ENCODE peak calls at places on chromosomes 4 and X, in four cellular contexts. X is fibroblast of villous mesenchyme, D is osteocyte, C is left ventricle myocardium inferior. N is an unnamed sample.

GRCh38 chrX:95383778-95384177 is 1300.9 kb upstream of the DIAPH2 start:
- DNase-seq in X (no peak), D (no peak), C (no peak), N (no peak)

GRCh38 chr4:40870076-40870624 is 120.4 kb downstream of the NSUN7 start:
- DNase-seq in X (no peak), D (no peak), C (no peak), N (no peak)

GRCh38 chrX:30791296-30792278 is 97.5 kb downstream of the TAB3 start:
- DNase-seq in X (no peak), D (peak; percentile 70), C (no peak), N (no peak)

GRCh38 chrX:129115104-129115503 is 408.2 kb downstream of the SMARCA1 start:
- DNase-seq in X (peak; percentile 17), D (no peak), C (no peak), N (no peak)

GRCh38 chr4:65668201-65669007 is 1.9 kb downstream of the EPHA5 start:
- DNase-seq in X (peak; percentile 13), D (peak; percentile 86), C (no peak), N (no peak)

GRCh38 chr4:15213415-15213814 is 211.1 kb downstream of the CPEB2 start:
- DNase-seq in X (no peak), D (no peak), C (no peak), N (no peak)

GRCh38 chr4:16110906-16111305 is 27.1 kb upstream of the PROM1 start:
- DNase-seq in X (no peak), D (no peak), C (no peak), N (no peak)

GRCh38 chr4:40173470-40173875 is 23.4 kb upstream of the RHOH start:
- DNase-seq in X (peak; percentile 10), D (no peak), C (no peak), N (no peak)

GRCh38 chr4:55256787-55257186 is 89.3 kb upstream of the SRD5A3 start:
- DNase-seq in X (no peak), D (no peak), C (no peak), N (no peak)

GRCh38 chr4:181559637-181560036 is 683.6 kb upstream of the TENM3 start:
- DNase-seq in X (no peak), D (no peak), C (no peak), N (no peak)

GRCh38 chr4:59971952-59972351 is 1228.2 kb upstream of the ADGRL3 start:
- DNase-seq in X (no peak), D (no peak), C (no peak), N (no peak)

GRCh38 chr4:37908488-37909343 is 17.8 kb downstream of the TBC1D1 start:
- DNase-seq in X (peak; percentile 58), D (no peak), C (no peak), N (no peak)

GRCh38 chrX:120672389-120672788 is 42.5 kb upstream of the C1GALT1C1 start:
- DNase-seq in X (peak; percentile 74), D (no peak), C (peak; percentile 27), N (no peak)

GRCh38 chr4:27084685-27085356 is 224.2 kb downstream of the STIM2 start:
- DNase-seq in X (peak; percentile 3), D (peak; percentile 34), C (peak; percentile 24), N (peak; percentile 28)

GRCh38 chr4:186771624-186772023 is 48.0 kb upstream of the FAT1 start:
- DNase-seq in X (peak; percentile 30), D (no peak), C (no peak), N (no peak)

GRCh38 chr4:110198472-110199419 is at the start of gene ELOVL6:
- DNase-seq in X (peak; percentile 93), D (no peak), C (peak; percentile 54), N (no peak)

GRCh38 chr4:124278477-124278876 is 434.1 kb downstream of the ANKRD50 start:
- DNase-seq in X (peak; percentile 71), D (no peak), C (no peak), N (no peak)

GRCh38 chrX:118058924-118059323 is 57.7 kb downstream of the KLHL13 start:
- DNase-seq in X (no peak), D (no peak), C (no peak), N (no peak)

GRCh38 chrX:118062048-118062789 is 54.4 kb downstream of the KLHL13 start:
- DNase-seq in X (no peak), D (no peak), C (no peak), N (no peak)

DNA sequence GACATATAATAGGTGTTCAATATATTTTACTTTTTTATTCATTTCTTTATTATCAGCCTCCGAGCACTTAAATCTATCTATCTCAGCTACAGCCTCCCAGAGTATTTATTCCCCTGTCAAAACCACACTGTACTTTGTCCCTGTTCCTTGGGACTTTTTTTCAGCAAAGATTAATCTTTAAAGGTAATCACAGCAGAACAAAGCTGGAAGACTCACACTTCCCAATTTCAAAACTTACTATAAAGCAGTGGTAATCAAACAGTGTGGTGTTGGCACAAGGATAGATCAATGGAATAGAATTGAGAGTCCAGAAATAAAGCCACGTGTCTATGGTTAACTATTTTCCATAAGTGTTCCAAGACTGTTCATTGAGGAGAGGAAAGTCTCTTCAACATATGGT is 59.7 kb downstream of the KLHL13 start:
- DNase-seq in X (no peak), D (no peak), C (no peak), N (no peak)
- TF ChIP-seq CTCF in X (no peak), D (no peak), C (no peak), N (no peak)

GRCh38 chrX:153580700-153581386 is 18.1 kb downstream of the CCNQ start:
- DNase-seq in X (no peak), D (no peak), C (no peak), N (no peak)
- TF ChIP-seq CTCF in X (peak; percentile 23), D (no peak), C (peak; percentile 30), N (no peak)

GRCh38 chrX:118764122-118764521 is 36.7 kb downstream of the IL13RA1 start:
- DNase-seq in X (no peak), D (no peak), C (no peak), N (no peak)

GRCh38 chrX:118760025-118760424 is 32.6 kb downstream of the IL13RA1 start:
- DNase-seq in X (no peak), D (no peak), C (no peak), N (no peak)

GRCh38 chrX:118758511-118758910 is 31.1 kb downstream of the IL13RA1 start:
- DNase-seq in X (no peak), D (no peak), C (no peak), N (no peak)

GRCh38 chrX:118763489-118763888 is 36.1 kb downstream of the IL13RA1 start:
- DNase-seq in X (no peak), D (no peak), C (no peak), N (no peak)

GRCh38 chrX:118761950-118762725 is 34.7 kb downstream of the IL13RA1 start:
- DNase-seq in X (no peak), D (no peak), C (no peak), N (no peak)
- TF ChIP-seq CTCF in X (peak; percentile 8), D (no peak), C (no peak), N (no peak)

GRCh38 chr4:76956961-76957738 is 7.6 kb downstream of the SEPTIN11 start:
- DNase-seq in X (peak; percentile 53), D (no peak), C (peak; percentile 43), N (no peak)
- TF ChIP-seq CTCF in X (no peak), D (no peak), C (no peak), N (no peak)

GRCh38 chr4:87941537-87942392 is 33.7 kb upstream of the SPP1 start:
- DNase-seq in X (no peak), D (no peak), C (no peak), N (no peak)
- TF ChIP-seq CTCF in X (no peak), D (no peak), C (no peak), N (no peak)

DNA sequence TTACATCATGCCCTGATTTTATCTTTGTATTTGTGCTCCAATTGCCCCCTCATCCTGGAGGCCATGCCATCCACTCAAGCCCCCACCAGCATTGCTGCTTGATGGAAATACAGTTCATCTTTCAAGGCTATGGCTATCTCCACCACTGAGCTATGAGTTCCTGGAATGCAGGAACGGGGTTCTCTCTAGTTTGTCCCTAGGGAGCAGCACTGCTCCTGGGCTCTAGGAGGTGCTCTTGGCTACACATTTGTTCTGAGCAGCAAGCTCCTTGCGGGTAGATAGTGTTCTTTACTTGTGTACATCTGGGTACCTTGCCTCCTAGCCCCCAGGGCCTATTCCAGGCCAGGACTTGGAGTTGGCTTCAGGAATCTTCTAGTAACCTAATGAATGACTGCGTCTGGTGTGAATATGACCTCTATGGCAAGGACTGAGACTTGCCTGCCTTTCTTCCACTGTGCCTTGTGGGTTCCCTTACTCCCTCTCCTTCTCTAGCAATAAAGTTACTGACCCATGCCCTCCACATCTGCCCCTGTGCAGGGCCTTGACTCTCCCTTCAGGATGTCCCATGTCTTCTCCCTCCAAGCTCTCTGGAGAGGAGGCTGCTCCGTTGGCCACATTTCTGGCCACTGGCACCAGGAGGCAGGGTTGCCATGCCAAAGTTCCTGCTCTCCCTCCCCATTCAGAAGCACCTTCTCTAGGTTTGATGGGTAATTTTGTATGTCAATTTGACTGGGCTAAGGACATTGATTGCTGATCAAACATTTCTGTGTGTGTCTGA is 7.6 kb downstream of the CITED1 start:
- DNase-seq in X (peak; percentile 30), D (peak; percentile 40), C (no peak), N (no peak)
- TF ChIP-seq CTCF in X (peak; percentile 51), D (no peak), C (peak; percentile 36), N (no peak)

GRCh38 chrX:135625995-135626394 is 87.4 kb upstream of the CT45A1 start:
- DNase-seq in X (peak; percentile 6), D (no peak), C (no peak), N (no peak)
- TF ChIP-seq CTCF in X (no peak), D (peak; percentile 28), C (peak; percentile 42), N (no peak)

GRCh38 chr4:42965326-42965725 is 72.8 kb downstream of the GRXCR1 start:
- DNase-seq in X (no peak), D (no peak), C (no peak), N (no peak)
- TF ChIP-seq CTCF in X (no peak), D (no peak), C (peak; percentile 37), N (no peak)

DNA sequence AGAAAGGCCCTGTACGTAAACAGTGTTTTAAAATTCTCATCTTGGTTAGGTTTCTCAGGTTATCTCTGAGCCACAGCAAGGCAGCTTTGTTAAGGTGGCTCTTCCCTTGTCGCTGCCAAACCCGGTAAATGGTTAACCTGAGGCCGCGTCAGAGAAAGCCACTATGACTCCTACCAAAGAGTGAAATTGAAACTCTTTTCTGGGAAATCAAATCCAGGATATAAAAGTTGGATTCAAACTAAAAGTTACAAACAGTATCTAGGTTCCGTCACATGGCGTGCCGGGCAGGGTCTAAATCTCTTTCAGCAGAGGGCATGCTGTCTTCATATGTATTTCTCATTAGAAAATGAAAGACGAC is 433 bp downstream of the MMAA start:
- DNase-seq in X (peak; percentile 63), D (no peak), C (no peak), N (no peak)
- TF ChIP-seq CTCF in X (no peak), D (no peak), C (no peak), N (no peak)

GRCh38 chr4:13645075-13645474 is 17.6 kb upstream of the BOD1L1 start:
- DNase-seq in X (no peak), D (no peak), C (no peak), N (no peak)
- TF ChIP-seq CTCF in X (no peak), D (no peak), C (no peak), N (no peak)

N was measured in omental fat pad.